ENCODE peak calls at places on chromosomes 12 and 14, in five cellular contexts. J is GDM1, D is naive B cell, E is sciatic nerve, X is A549. G is an unnamed sample.

GRCh38 chr12:46300906-46301305 is 32.1 kb upstream of the SLC38A1 start:
- DNase-seq in J (peak; percentile 18), D (peak; percentile 0), E (no peak), X (no peak), G (no peak)

GRCh38 chr12:47945341-47945728 is 18.1 kb upstream of the TMEM106C start:
- DNase-seq in J (no peak), D (no peak), E (peak; percentile 30), X (no peak), G (no peak)

GRCh38 chr12:52141306-52141705 is 50.5 kb downstream of the KRT80 start:
- DNase-seq in J (no peak), D (no peak), E (no peak), X (peak; percentile 59), G (no peak)

GRCh38 chr14:33765251-33765650 is 185.6 kb downstream of the EGLN3 start:
- DNase-seq in J (no peak), D (no peak), E (no peak), X (no peak), G (no peak)

GRCh38 chr14:96710060-96710636 is 87.0 kb upstream of the VRK1 start:
- DNase-seq in J (no peak), D (no peak), E (peak; percentile 21), X (no peak), G (no peak)

GRCh38 chr14:91395998-91396660 is 21.5 kb downstream of the CCDC88C start:
- DNase-seq in J (peak; percentile 15), D (no peak), E (no peak), X (no peak), G (no peak)

GRCh38 chr12:18898469-18898868 is 160.6 kb downstream of the CAPZA3 start:
- DNase-seq in J (no peak), D (no peak), E (no peak), X (no peak), G (no peak)

GRCh38 chr12:52203126-52203921 is 11.5 kb upstream of the KRT80 start:
- DNase-seq in J (peak; percentile 79), D (no peak), E (peak; percentile 78), X (peak; percentile 96), G (peak; percentile 99)

GRCh38 chr12:42145197-42145549 is 499 bp upstream of the GXYLT1 start:
- DNase-seq in J (no peak), D (no peak), E (no peak), X (no peak), G (no peak)

GRCh38 chr12:93957870-93958269 is 190.5 kb upstream of the PLXNC1 start:
- DNase-seq in J (no peak), D (no peak), E (no peak), X (no peak), G (no peak)

GRCh38 chr12:47852096-47852571 is 32.4 kb upstream of the HDAC7 start:
- DNase-seq in J (no peak), D (no peak), E (no peak), X (no peak), G (no peak)

GRCh38 chr12:104741072-104741471 is 217.0 kb downstream of the SLC41A2 start:
- DNase-seq in J (no peak), D (no peak), E (no peak), X (no peak), G (no peak)

GRCh38 chr12:31007153-31007495 is 66.5 kb upstream of the DDX11 start:
- DNase-seq in J (no peak), D (no peak), E (no peak), X (no peak), G (no peak)

GRCh38 chr14:62599616-62600385 is 445.5 kb downstream of the KCNH5 start:
- DNase-seq in J (no peak), D (no peak), E (no peak), X (no peak), G (no peak)

GRCh38 chr14:64689292-64689691 is 14.9 kb upstream of the PLEKHG3 start:
- DNase-seq in J (no peak), D (no peak), E (no peak), X (no peak), G (no peak)

GRCh38 chr14:36683083-36683724 is 21.5 kb downstream of the PAX9 start:
- DNase-seq in J (no peak), D (no peak), E (no peak), X (no peak), G (no peak)

GRCh38 chr12:32367381-32367780 is 32.0 kb upstream of the FGD4 start:
- DNase-seq in J (no peak), D (no peak), E (no peak), X (no peak), G (no peak)

GRCh38 chr14:31411218-31411727 is 9.1 kb downstream of the HEATR5A start:
- DNase-seq in J (no peak), D (no peak), E (no peak), X (no peak), G (no peak)

GRCh38 chr12:56158926-56159461 is 835 bp downstream of the MYL6 start:
- DNase-seq in J (peak; percentile 16), D (no peak), E (peak; percentile 78), X (peak; percentile 72), G (peak; percentile 62)

GRCh38 chr14:75240781-75241180 is 37.8 kb upstream of the FOS start:
- DNase-seq in J (no peak), D (no peak), E (no peak), X (no peak), G (no peak)

GRCh38 chr12:51404627-51405026 is 13.4 kb upstream of the GALNT6 start:
- DNase-seq in J (no peak), D (no peak), E (no peak), X (no peak), G (no peak)

GRCh38 chr14:94677747-94678146 is 65.6 kb downstream of the SERPINA3 start:
- DNase-seq in J (no peak), D (no peak), E (peak; percentile 53), X (no peak), G (no peak)

GRCh38 chr14:104722938-104723650 is 935 bp upstream of the ADSS1 start:
- DNase-seq in J (no peak), D (no peak), E (no peak), X (peak; percentile 45), G (no peak)

G was measured in SW480.